ENCODE peak calls at places on chromosomes 16 and 17, in six cellular contexts. W, V, I, T, D and B are unnamed samples.

GRCh38 chr17:32909787-32910369 is 18.1 kb upstream of the TMEM98 start:
- DNase-seq in V (no peak), I (peak), T (peak), D (peak), W (peak), B (peak)

GRCh38 chr17:4162366-4162765 is 19.4 kb downstream of the CYB5D2 start:
- DNase-seq in T (no peak), V (no peak), D (no peak), I (no peak), W (peak), B (no peak)

GRCh38 chr17:10139560-10139959 is 58.8 kb downstream of the GAS7 start:
- DNase-seq in V (no peak), I (no peak), D (no peak), W (peak), T (no peak), B (no peak)

GRCh38 chr16:22782299-22782698 is 31.7 kb upstream of the HS3ST2 start:
- DNase-seq in T (no peak), D (no peak), I (no peak), W (no peak), V (no peak), B (no peak)

GRCh38 chr16:21300309-21301167 is 22.4 kb upstream of the CRYM start:
- DNase-seq in I (peak), V (peak), W (peak), D (peak), T (peak), B (peak)

GRCh38 chr17:77440571-77440981 is 299.8 kb downstream of the SEC14L1 start:
- DNase-seq in V (no peak), W (no peak), T (no peak), I (no peak), D (no peak), B (no peak)

GRCh38 chr17:28527859-28528258 is 21.7 kb downstream of the FOXN1 start:
- DNase-seq in D (no peak), T (no peak), W (no peak), I (no peak), V (no peak), B (no peak)

GRCh38 chr17:47257651-47258339 is 4.2 kb downstream of the ITGB3 start:
- DNase-seq in W (peak), T (no peak), V (no peak), I (no peak), D (peak), B (no peak)

GRCh38 chr17:10756604-10757003 is 26.8 kb upstream of the TMEM220 start:
- DNase-seq in W (no peak), D (no peak), T (no peak), V (no peak), I (no peak), B (no peak)

GRCh38 chr17:2723505-2723996 is 12.0 kb upstream of the CLUH start:
- DNase-seq in T (peak), V (peak), W (no peak), D (no peak), I (peak), B (no peak)

GRCh38 chr16:4415538-4416199 is 727 bp downstream of the CORO7 start:
- DNase-seq in V (no peak), T (peak), W (no peak), I (peak), D (no peak), B (no peak)

GRCh38 chr17:44137891-44138709 is 3.6 kb upstream of the HROB start:
- DNase-seq in I (peak), D (peak), W (peak), T (peak), V (peak), B (peak)

GRCh38 chr17:67492251-67492740 is 115.2 kb downstream of the PITPNC1 start:
- DNase-seq in V (no peak), W (peak), T (no peak), D (no peak), I (peak), B (no peak)

GRCh38 chr16:50267151-50267631 is 840 bp downstream of the ADCY7 start:
- DNase-seq in D (no peak), I (no peak), V (no peak), T (no peak), W (no peak), B (no peak)

GRCh38 chr16:29111421-29111820 is 126.6 kb downstream of the LAT start:
- DNase-seq in T (no peak), W (no peak), I (no peak), V (no peak), D (no peak), B (no peak)

GRCh38 chr17:1545618-1546017 is 17.0 kb downstream of the PITPNA start:
- DNase-seq in D (no peak), T (no peak), W (no peak), I (no peak), V (no peak), B (no peak)

GRCh38 chr16:9401173-9401572 is 309.7 kb downstream of the HAPSTR1 start:
- DNase-seq in D (no peak), W (no peak), V (no peak), I (no peak), T (no peak), B (no peak)

GRCh38 chr17:77420476-77420803 is 279.7 kb downstream of the SEC14L1 start:
- DNase-seq in D (no peak), V (no peak), T (no peak), W (no peak), I (no peak), B (no peak)

GRCh38 chr17:61400058-61400785 is 579 bp downstream of the TBX2 start:
- DNase-seq in W (peak), D (peak), T (peak), I (peak), V (no peak), B (no peak)

GRCh38 chr16:80369559-80369958 is 171.2 kb upstream of the DYNLRB2 start:
- DNase-seq in I (peak), V (peak), T (peak), W (peak), D (peak), B (peak)

GRCh38 chr16:85163278-85164112 is 51.2 kb upstream of the CIBAR2 start:
- DNase-seq in V (no peak), D (peak), T (no peak), I (no peak), W (peak), B (no peak)

GRCh38 chr17:78717431-78717980 is 64.6 kb downstream of the CYTH1 start:
- DNase-seq in V (no peak), I (no peak), D (peak), W (no peak), T (no peak), B (no peak)

GRCh38 chr16:85245307-85246172 is 133.3 kb upstream of the CIBAR2 start:
- DNase-seq in W (peak), D (peak), V (no peak), T (peak), I (peak), B (peak)

GRCh38 chr16:6732166-6732565 is 600.5 kb upstream of the RBFOX1 start:
- DNase-seq in V (no peak), W (no peak), D (no peak), T (peak), I (peak), B (no peak)

GRCh38 chr16:90020838-90021382 is 1.7 kb upstream of the DBNDD1 start:
- DNase-seq in V (no peak), D (peak), T (peak), I (no peak), W (no peak), B (no peak)

GRCh38 chr17:69047368-69048263 is 13.1 kb downstream of the ABCA9 start:
- DNase-seq in I (no peak), T (peak), W (peak), V (no peak), D (peak), B (no peak)

GRCh38 chr16:65125871-65126270 is 4.0 kb upstream of the CDH11 start:
- DNase-seq in I (no peak), T (peak), D (peak), W (peak), V (no peak), B (no peak)
- H2BK15ac ChIP-seq in I (no peak), T (no peak), D (peak), W (no peak), V (no peak), B (peak)

DNA sequence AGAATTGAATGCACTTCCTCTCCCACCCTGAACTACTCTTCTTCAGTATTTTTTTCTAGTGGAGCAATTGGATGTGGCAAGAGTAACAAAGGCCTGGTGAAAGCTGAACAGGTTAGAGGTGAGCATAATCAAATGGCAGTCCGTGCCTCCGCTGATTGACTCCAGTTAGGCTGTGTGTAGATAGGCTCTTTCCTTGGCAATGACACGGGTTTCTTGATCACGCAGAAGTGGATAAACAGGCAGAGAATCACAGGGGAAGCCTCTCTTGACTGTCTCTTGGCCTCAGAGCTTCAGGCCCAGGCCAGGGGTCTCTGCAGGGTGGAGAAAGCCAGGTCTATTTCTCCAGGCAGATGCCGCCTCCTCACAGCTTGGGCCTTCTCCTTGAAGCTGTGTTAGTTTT is 4.2 kb downstream of the CD300LB start:
- DNase-seq in I (peak), W (no peak), D (no peak), V (no peak), T (no peak), B (no peak)
- H2BK15ac ChIP-seq in I (no peak), W (no peak), D (no peak), V (no peak), T (no peak), B (no peak)

GRCh38 chr16:72372082-72372615 is 200.2 kb upstream of the PMFBP1 start:
- DNase-seq in V (no peak), W (no peak), T (no peak), I (no peak), D (no peak), B (no peak)

GRCh38 chr16:72371307-72372081 is 199.5 kb upstream of the PMFBP1 start:
- DNase-seq in V (peak), W (peak), T (peak), D (peak), I (peak), B (peak)

GRCh38 chr16:72369273-72369672 is 197.3 kb upstream of the PMFBP1 start:
- DNase-seq in I (no peak), W (no peak), T (no peak), V (no peak), D (no peak), B (no peak)

GRCh38 chr16:72367841-72368240 is 195.9 kb upstream of the PMFBP1 start:
- DNase-seq in T (no peak), D (no peak), V (no peak), I (no peak), W (no peak), B (no peak)

GRCh38 chr16:72372646-72373045 is 200.7 kb upstream of the PMFBP1 start:
- DNase-seq in I (no peak), D (no peak), V (no peak), T (no peak), W (no peak), B (no peak)
- H2BK15ac ChIP-seq in I (no peak), D (no peak), V (no peak), T (peak), W (no peak), B (no peak)

GRCh38 chr16:86581458-86581857 is 3.1 kb downstream of the FOXL1 start:
- DNase-seq in V (no peak), T (no peak), I (no peak), D (peak), W (peak), B (no peak)
- H2BK15ac ChIP-seq in V (no peak), T (no peak), I (no peak), D (peak), W (no peak), B (no peak)

GRCh38 chr17:80850817-80851216 is 140.8 kb upstream of the CHMP6 start:
- DNase-seq in V (no peak), D (peak), W (no peak), I (no peak), T (no peak), B (no peak)
- H2BK15ac ChIP-seq in V (no peak), D (peak), W (no peak), I (no peak), T (no peak), B (no peak)

DNA sequence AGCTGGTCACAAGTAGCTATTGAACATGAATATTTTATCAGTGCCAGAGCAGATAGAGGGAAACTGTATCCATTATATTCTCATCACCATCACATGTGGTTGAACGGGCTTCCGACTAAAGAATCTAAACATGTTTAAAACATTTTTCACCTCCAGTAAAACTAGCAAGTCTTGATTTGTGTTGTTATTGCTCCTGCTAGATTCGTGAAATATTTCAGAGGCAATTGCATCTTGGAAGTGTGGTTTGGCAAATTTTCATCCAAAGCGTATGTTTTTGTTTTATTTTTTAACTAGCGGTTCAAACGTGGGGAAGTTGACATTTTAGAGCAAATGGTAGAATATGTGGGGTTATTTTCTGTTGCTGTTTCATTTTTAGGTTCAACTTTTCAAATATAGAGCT is 483.0 kb downstream of the CDH13 start:
- DNase-seq in V (no peak), I (no peak), D (no peak), T (no peak), W (no peak), B (no peak)
- H2BK15ac ChIP-seq in V (no peak), I (no peak), D (no peak), T (no peak), W (no peak), B (no peak)